ENCODE peak calls at places on chromosomes 5 and 9, in seven cellular contexts. One of them, this sample, is unnamed.

GRCh38 chr9:38200431-38200830 is 131.4 kb upstream of the SHB start:
- DNase-seq in IMR-90: no peak
- DNase-seq in ascending aorta: no peak
- DNase-seq in tibial artery: no peak
- DNase-seq in gastrocnemius medialis: no peak
- DNase-seq in ovary: no peak
- DNase-seq in right cardiac atrium: no peak
- DNase-seq in this sample: no peak

GRCh38 chr5:173228639-173229380 is 6.2 kb downstream of the NKX2-5 start:
- DNase-seq in gastrocnemius medialis: no peak
- DNase-seq in right cardiac atrium: peak; percentile 66
- DNase-seq in tibial artery: no peak
- DNase-seq in ovary: no peak
- DNase-seq in ascending aorta: no peak
- DNase-seq in IMR-90: no peak
- DNase-seq in this sample: no peak

GRCh38 chr5:141969783-141970741 is 1.2 kb downstream of the RNF14 start:
- DNase-seq in ovary: no peak
- DNase-seq in IMR-90: no peak
- DNase-seq in ascending aorta: no peak
- DNase-seq in gastrocnemius medialis: no peak
- DNase-seq in right cardiac atrium: no peak
- DNase-seq in tibial artery: no peak
- DNase-seq in this sample: no peak

GRCh38 chr9:16532681-16533450 is 337.6 kb downstream of the BNC2 start:
- DNase-seq in gastrocnemius medialis: no peak
- DNase-seq in right cardiac atrium: no peak
- DNase-seq in ascending aorta: no peak
- DNase-seq in ovary: no peak
- DNase-seq in tibial artery: no peak
- DNase-seq in IMR-90: peak; percentile 91
- DNase-seq in this sample: no peak

GRCh38 chr5:6731465-6732237 is 18.4 kb downstream of the TENT4A start:
- DNase-seq in ovary: no peak
- DNase-seq in right cardiac atrium: no peak
- DNase-seq in ascending aorta: no peak
- DNase-seq in gastrocnemius medialis: no peak
- DNase-seq in IMR-90: peak; percentile 41
- DNase-seq in tibial artery: no peak
- DNase-seq in this sample: no peak

GRCh38 chr9:101460965-101461364 is 25.4 kb upstream of the ALDOB start:
- DNase-seq in tibial artery: no peak
- DNase-seq in right cardiac atrium: no peak
- DNase-seq in gastrocnemius medialis: no peak
- DNase-seq in ovary: no peak
- DNase-seq in IMR-90: no peak
- DNase-seq in ascending aorta: no peak
- DNase-seq in this sample: no peak

GRCh38 chr9:78031271-78031825 is at the start of gene GNAQ:
- DNase-seq in tibial artery: no peak
- DNase-seq in ascending aorta: peak; percentile 68
- DNase-seq in right cardiac atrium: no peak
- DNase-seq in ovary: peak; percentile 63
- DNase-seq in gastrocnemius medialis: no peak
- DNase-seq in IMR-90: peak; percentile 15
- DNase-seq in this sample: no peak

GRCh38 chr5:958701-959571 is 49.7 kb upstream of the NKD2 start:
- DNase-seq in IMR-90: peak; percentile 54
- DNase-seq in ascending aorta: no peak
- DNase-seq in right cardiac atrium: peak; percentile 76
- DNase-seq in gastrocnemius medialis: peak; percentile 52
- DNase-seq in tibial artery: no peak
- DNase-seq in ovary: no peak
- DNase-seq in this sample: peak; percentile 60

GRCh38 chr5:52693279-52693678 is 94.4 kb upstream of the ITGA1 start:
- DNase-seq in tibial artery: peak; percentile 41
- DNase-seq in gastrocnemius medialis: no peak
- DNase-seq in ascending aorta: no peak
- DNase-seq in ovary: peak; percentile 26
- DNase-seq in right cardiac atrium: peak; percentile 50
- DNase-seq in IMR-90: peak; percentile 45
- DNase-seq in this sample: no peak

GRCh38 chr5:165325201-165325600 is 1819.8 kb downstream of the MAT2B start:
- DNase-seq in right cardiac atrium: no peak
- DNase-seq in gastrocnemius medialis: no peak
- DNase-seq in tibial artery: no peak
- DNase-seq in IMR-90: peak; percentile 12
- DNase-seq in ovary: no peak
- DNase-seq in ascending aorta: no peak
- DNase-seq in this sample: no peak

GRCh38 chr9:122201641-122202040 is 27.1 kb downstream of the LHX6 start:
- DNase-seq in IMR-90: peak; percentile 78
- DNase-seq in ovary: no peak
- DNase-seq in gastrocnemius medialis: no peak
- DNase-seq in right cardiac atrium: no peak
- DNase-seq in ascending aorta: no peak
- DNase-seq in tibial artery: no peak
- DNase-seq in this sample: no peak

GRCh38 chr9:75907329-75907728 is 16.9 kb downstream of the PCSK5 start:
- DNase-seq in gastrocnemius medialis: no peak
- DNase-seq in tibial artery: no peak
- DNase-seq in ascending aorta: no peak
- DNase-seq in IMR-90: peak; percentile 22
- DNase-seq in right cardiac atrium: no peak
- DNase-seq in ovary: no peak
- DNase-seq in this sample: no peak

GRCh38 chr9:69485466-69485865 is 160.5 kb downstream of the ENTREP1 start:
- DNase-seq in gastrocnemius medialis: no peak
- DNase-seq in tibial artery: no peak
- DNase-seq in IMR-90: no peak
- DNase-seq in right cardiac atrium: no peak
- DNase-seq in ovary: no peak
- DNase-seq in ascending aorta: no peak
- DNase-seq in this sample: no peak

GRCh38 chr9:4887556-4887955 is 94.8 kb downstream of the RCL1 start:
- DNase-seq in IMR-90: peak; percentile 65
- DNase-seq in ascending aorta: peak; percentile 83
- DNase-seq in ovary: peak; percentile 33
- DNase-seq in right cardiac atrium: peak; percentile 68
- DNase-seq in tibial artery: peak; percentile 59
- DNase-seq in gastrocnemius medialis: no peak
- DNase-seq in this sample: no peak

GRCh38 chr5:134578578-134579283 is 53.3 kb downstream of the JADE2 start:
- DNase-seq in gastrocnemius medialis: no peak
- DNase-seq in ovary: no peak
- DNase-seq in IMR-90: no peak
- DNase-seq in right cardiac atrium: peak; percentile 61
- DNase-seq in tibial artery: no peak
- DNase-seq in ascending aorta: no peak
- DNase-seq in this sample: no peak

GRCh38 chr5:442335-443238 is at the start of gene EXOC3:
- DNase-seq in ascending aorta: peak; percentile 82
- DNase-seq in right cardiac atrium: peak; percentile 90
- DNase-seq in gastrocnemius medialis: peak; percentile 52
- DNase-seq in IMR-90: peak; percentile 56
- DNase-seq in tibial artery: peak; percentile 55
- DNase-seq in ovary: peak; percentile 78
- DNase-seq in this sample: peak; percentile 81

GRCh38 chr5:178307266-178308045 is 74.9 kb upstream of the PHYKPL start:
- DNase-seq in IMR-90: no peak
- DNase-seq in right cardiac atrium: no peak
- DNase-seq in tibial artery: peak; percentile 20
- DNase-seq in ascending aorta: no peak
- DNase-seq in gastrocnemius medialis: peak; percentile 7
- DNase-seq in ovary: no peak
- DNase-seq in this sample: peak; percentile 7

GRCh38 chr5:30100929-30101328 is 1092.6 kb upstream of the CDH6 start:
- DNase-seq in gastrocnemius medialis: no peak
- DNase-seq in tibial artery: no peak
- DNase-seq in IMR-90: no peak
- DNase-seq in ascending aorta: no peak
- DNase-seq in ovary: no peak
- DNase-seq in right cardiac atrium: no peak
- DNase-seq in this sample: no peak

GRCh38 chr5:124790895-124791732 is 44.7 kb upstream of the ZNF608 start:
- DNase-seq in ovary: no peak
- DNase-seq in IMR-90: peak; percentile 17
- DNase-seq in right cardiac atrium: no peak
- DNase-seq in gastrocnemius medialis: no peak
- DNase-seq in tibial artery: no peak
- DNase-seq in ascending aorta: no peak
- DNase-seq in this sample: no peak

GRCh38 chr9:137044502-137045177 is 1.3 kb downstream of the NPDC1 start:
- DNase-seq in gastrocnemius medialis: no peak
- DNase-seq in tibial artery: no peak
- DNase-seq in IMR-90: no peak
- DNase-seq in ovary: no peak
- DNase-seq in ascending aorta: no peak
- DNase-seq in right cardiac atrium: no peak
- DNase-seq in this sample: peak; percentile 62

GRCh38 chr5:15385037-15385436 is 114.9 kb upstream of the FBXL7 start:
- DNase-seq in ovary: no peak
- DNase-seq in right cardiac atrium: no peak
- DNase-seq in ascending aorta: no peak
- DNase-seq in tibial artery: no peak
- DNase-seq in IMR-90: no peak
- DNase-seq in gastrocnemius medialis: no peak
- DNase-seq in this sample: no peak

GRCh38 chr9:7892975-7893374 is 93.4 kb upstream of the DMAC1 start:
- DNase-seq in IMR-90: no peak
- DNase-seq in ovary: no peak
- DNase-seq in tibial artery: no peak
- DNase-seq in gastrocnemius medialis: no peak
- DNase-seq in ascending aorta: no peak
- DNase-seq in right cardiac atrium: no peak
- DNase-seq in this sample: no peak

GRCh38 chr9:38047301-38048251 is 21.5 kb downstream of the SHB start:
- DNase-seq in right cardiac atrium: peak; percentile 79
- DNase-seq in tibial artery: no peak
- DNase-seq in gastrocnemius medialis: peak; percentile 31
- DNase-seq in IMR-90: peak; percentile 95
- DNase-seq in ovary: no peak
- DNase-seq in ascending aorta: peak; percentile 89
- DNase-seq in this sample: peak; percentile 84

DNA sequence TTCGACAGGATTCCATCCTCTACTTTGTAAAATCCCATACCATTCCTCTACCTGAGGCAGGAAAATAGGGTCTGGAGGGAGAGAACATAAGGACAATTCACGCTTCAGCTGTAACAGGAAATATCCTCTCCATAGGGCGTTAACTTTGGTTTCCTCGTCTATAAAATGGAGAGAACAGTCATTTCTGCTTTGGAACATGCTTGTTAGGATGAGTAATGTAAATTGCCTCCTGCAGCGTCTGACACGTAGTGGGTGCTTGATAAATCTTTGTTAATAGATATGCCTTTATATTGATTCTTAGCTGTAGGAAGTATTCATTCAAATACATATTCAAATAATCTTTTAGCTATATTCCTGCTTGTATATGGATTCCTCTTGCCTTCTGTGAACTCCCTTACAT is 706 bp upstream of the SUB1 start:
- DNase-seq in ovary: no peak
- DNase-seq in tibial artery: no peak
- DNase-seq in right cardiac atrium: no peak
- DNase-seq in gastrocnemius medialis: no peak
- DNase-seq in ascending aorta: no peak
- DNase-seq in IMR-90: no peak
- DNase-seq in this sample: no peak
- H3K4me3 ChIP-seq in ovary: no peak overlapping the region
- H3K4me3 ChIP-seq in tibial artery: no peak overlapping the region
- H3K4me3 ChIP-seq in right cardiac atrium: no peak overlapping the region
- H3K4me3 ChIP-seq in gastrocnemius medialis: no peak overlapping the region
- H3K4me3 ChIP-seq in ascending aorta: no peak overlapping the region
- H3K4me3 ChIP-seq in IMR-90: no peak overlapping the region
- H3K4me3 ChIP-seq in this sample: no peak overlapping the region

GRCh38 chr9:21833090-21833801 is 30.8 kb downstream of the MTAP start:
- DNase-seq in right cardiac atrium: no peak
- DNase-seq in ascending aorta: no peak
- DNase-seq in gastrocnemius medialis: no peak
- DNase-seq in ovary: no peak
- DNase-seq in IMR-90: no peak
- DNase-seq in tibial artery: no peak
- DNase-seq in this sample: no peak
- H3K4me1 ChIP-seq in right cardiac atrium: peaks cover 4% of the 10 kb centered on the region
- H3K4me1 ChIP-seq in ascending aorta: no peaks in the 10 kb centered on the region
- H3K4me1 ChIP-seq in gastrocnemius medialis: peaks cover 38% of the 10 kb centered on the region
- H3K4me1 ChIP-seq in ovary: no peaks in the 10 kb centered on the region
- H3K4me1 ChIP-seq in IMR-90: peaks cover 28% of the 10 kb centered on the region
- H3K4me1 ChIP-seq in tibial artery: no peaks in the 10 kb centered on the region
- H3K4me1 ChIP-seq in this sample: peaks cover 9% of the 10 kb centered on the region

GRCh38 chr5:32736842-32737241 is 25.7 kb downstream of the NPR3 start:
- DNase-seq in gastrocnemius medialis: no peak
- DNase-seq in ascending aorta: no peak
- DNase-seq in IMR-90: no peak
- DNase-seq in ovary: no peak
- DNase-seq in tibial artery: no peak
- DNase-seq in right cardiac atrium: no peak
- DNase-seq in this sample: no peak

GRCh38 chr5:32734822-32735378 is 23.8 kb downstream of the NPR3 start:
- DNase-seq in ascending aorta: no peak
- DNase-seq in right cardiac atrium: no peak
- DNase-seq in tibial artery: no peak
- DNase-seq in IMR-90: no peak
- DNase-seq in ovary: no peak
- DNase-seq in gastrocnemius medialis: no peak
- DNase-seq in this sample: no peak

GRCh38 chr5:32733582-32734340 is 22.6 kb downstream of the NPR3 start:
- DNase-seq in ovary: no peak
- DNase-seq in right cardiac atrium: no peak
- DNase-seq in tibial artery: no peak
- DNase-seq in ascending aorta: no peak
- DNase-seq in IMR-90: no peak
- DNase-seq in gastrocnemius medialis: no peak
- DNase-seq in this sample: no peak

GRCh38 chr5:32735512-32735911 is 24.4 kb downstream of the NPR3 start:
- DNase-seq in tibial artery: no peak
- DNase-seq in gastrocnemius medialis: no peak
- DNase-seq in IMR-90: no peak
- DNase-seq in ovary: no peak
- DNase-seq in ascending aorta: no peak
- DNase-seq in right cardiac atrium: peak; percentile 75
- DNase-seq in this sample: no peak
- H3K4me3 ChIP-seq in tibial artery: no peak overlapping the region
- H3K4me3 ChIP-seq in gastrocnemius medialis: no peak overlapping the region
- H3K4me3 ChIP-seq in IMR-90: no peak overlapping the region
- H3K4me3 ChIP-seq in ovary: no peak overlapping the region
- H3K4me3 ChIP-seq in ascending aorta: no peak overlapping the region
- H3K4me3 ChIP-seq in right cardiac atrium: no peak overlapping the region
- H3K4me3 ChIP-seq in this sample: no peak overlapping the region

DNA sequence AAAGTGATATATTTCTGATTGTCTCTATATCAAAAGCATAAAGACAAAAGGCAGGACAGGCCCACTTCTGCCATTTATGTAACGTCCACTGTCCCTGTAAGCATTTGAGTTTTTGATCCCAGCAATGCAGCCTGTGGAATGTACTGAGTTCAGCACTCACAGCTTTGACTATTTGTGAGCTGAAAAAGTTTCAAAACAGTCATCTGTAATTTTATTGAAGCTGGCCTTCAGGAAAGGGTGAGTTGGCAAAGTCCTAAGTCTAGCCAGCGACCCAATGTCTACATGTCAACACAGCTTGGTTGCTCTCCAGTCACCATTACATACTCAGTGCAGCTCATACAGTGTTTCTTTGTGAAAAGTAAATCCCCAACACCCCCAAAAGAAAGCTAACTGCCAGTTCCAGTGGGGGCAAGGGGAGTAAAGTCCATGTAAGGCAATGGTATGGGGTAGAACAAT is 9.7 kb downstream of the LIFR start:
- DNase-seq in tibial artery: no peak
- DNase-seq in ascending aorta: no peak
- DNase-seq in gastrocnemius medialis: no peak
- DNase-seq in right cardiac atrium: no peak
- DNase-seq in ovary: no peak
- DNase-seq in IMR-90: no peak
- DNase-seq in this sample: peak; percentile 44
- H3K4me1 ChIP-seq in tibial artery: peaks cover 14% of the 10 kb centered on the region
- H3K4me1 ChIP-seq in ascending aorta: peaks cover 30% of the 10 kb centered on the region
- H3K4me1 ChIP-seq in gastrocnemius medialis: peaks cover 81% of the 10 kb centered on the region
- H3K4me1 ChIP-seq in right cardiac atrium: peaks cover 13% of the 10 kb centered on the region
- H3K4me1 ChIP-seq in ovary: peaks cover 17% of the 10 kb centered on the region
- H3K4me1 ChIP-seq in IMR-90: peaks cover 13% of the 10 kb centered on the region
- H3K4me1 ChIP-seq in this sample: peaks cover 55% of the 10 kb centered on the region

This sample was measured in body of pancreas.